ENCODE peak calls at places on chromosomes 3 and 15, in nine cellular contexts. P is upper lobe of left lung, I is breast epithelium, A is transverse colon, D is sigmoid colon, S is GM12892, O is K562, T is GM23338, B is SK-N-SH. Y is an unnamed sample.

GRCh38 chr15:70227122-70227521 is 129.4 kb upstream of the TLE3 start:
- DNase-seq in P (no peak), D (no peak), S (no peak), O (no peak), A (no peak), I (no peak), B (no peak), T (no peak), Y (no peak)

GRCh38 chr3:37197810-37198371 is 23.5 kb upstream of the LRRFIP2 start:
- DNase-seq in P (no peak), T (no peak), A (no peak), I (no peak), D (no peak), O (no peak), B (no peak), S (no peak), Y (no peak)

GRCh38 chr15:39124925-39125625 is 455.8 kb upstream of the THBS1 start:
- DNase-seq in T (no peak), B (no peak), D (no peak), P (no peak), S (no peak), O (no peak), I (no peak), A (no peak), Y (no peak)

GRCh38 chr15:20106026-20106425 is 435.6 kb downstream of the GOLGA6L6 start:
- DNase-seq in P (no peak), O (no peak), B (no peak), T (peak; percentile 0), I (no peak), A (peak; percentile 6), S (no peak), D (peak; percentile 70), Y (peak; percentile 83)

GRCh38 chr3:126021224-126021623 is 52.2 kb downstream of the ROPN1B start:
- DNase-seq in A (no peak), I (no peak), S (no peak), O (no peak), T (peak; percentile 2), D (peak; percentile 48), P (no peak), B (no peak), Y (no peak)

GRCh38 chr15:88661766-88662556 is 23.1 kb downstream of the ISG20 start:
- DNase-seq in I (no peak), T (no peak), A (no peak), O (no peak), P (no peak), D (no peak), S (no peak), B (no peak), Y (no peak)

GRCh38 chr3:127678611-127679533 is 6.1 kb downstream of the ABTB1 start:
- DNase-seq in S (no peak), T (no peak), A (no peak), O (no peak), P (peak; percentile 65), I (no peak), B (no peak), D (peak; percentile 57), Y (peak; percentile 73)

GRCh38 chr15:67103869-67104268 is 38.5 kb downstream of the SMAD3 start:
- DNase-seq in P (no peak), O (no peak), T (no peak), I (no peak), S (no peak), D (no peak), B (no peak), A (no peak), Y (no peak)

GRCh38 chr15:70974004-70974832 is 81.6 kb downstream of the LRRC49 start:
- DNase-seq in A (no peak), O (no peak), D (no peak), P (no peak), I (no peak), B (no peak), S (no peak), T (peak; percentile 67), Y (no peak)

GRCh38 chr3:174202146-174202545 is 657.0 kb upstream of the NAALADL2 start:
- DNase-seq in I (no peak), O (no peak), P (no peak), T (no peak), A (no peak), D (no peak), B (no peak), S (no peak), Y (no peak)

GRCh38 chr3:133884547-133885240 is 11.0 kb downstream of the RAB6B start:
- DNase-seq in I (peak; percentile 9), O (no peak), T (no peak), A (no peak), P (no peak), B (no peak), D (no peak), S (no peak), Y (no peak)

GRCh38 chr15:75884041-75884440 is 19.6 kb upstream of the FBXO22 start:
- DNase-seq in B (no peak), T (no peak), D (no peak), A (no peak), S (no peak), I (no peak), O (no peak), P (no peak), Y (no peak)

DNA sequence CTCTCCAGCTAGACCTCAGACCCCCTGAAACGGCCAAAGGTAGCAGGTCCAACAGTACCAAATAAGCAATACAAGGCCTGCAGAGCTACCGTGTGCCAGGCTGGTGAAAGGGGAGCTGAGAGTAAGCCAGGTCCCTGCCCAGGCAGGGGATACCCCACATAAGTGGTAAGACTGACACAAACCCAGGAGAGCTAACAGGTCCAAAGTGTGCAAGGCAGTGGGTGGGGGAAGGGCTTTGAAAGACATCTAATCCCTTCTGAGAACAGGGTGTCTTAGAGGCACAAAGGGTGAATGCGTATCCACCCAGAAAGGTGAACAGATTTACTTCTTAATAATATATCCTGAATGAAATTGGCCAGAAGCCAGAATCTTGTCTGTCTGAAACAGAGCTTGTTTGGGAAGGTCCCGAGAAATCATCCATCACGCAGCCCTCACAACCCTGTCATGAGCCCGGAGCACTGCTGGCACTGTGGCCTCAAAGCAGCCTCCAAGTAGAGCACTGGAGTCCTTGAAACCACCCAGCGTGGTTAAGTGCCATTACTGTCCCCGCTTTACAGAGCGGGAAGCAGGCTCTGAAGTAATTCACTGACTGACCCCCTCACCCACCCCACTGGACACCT is 1.5 kb downstream of the TKT start:
- DNase-seq in A (no peak), P (peak; percentile 71), D (no peak), T (no peak), S (no peak), B (no peak), O (no peak), I (no peak), Y (no peak)
- TF ChIP-seq POLR2AphosphoS5 in A (no peak), P (no peak), D (no peak), T (peak; percentile 22), S (no peak), B (no peak), O (no peak), I (no peak), Y (no peak)

DNA sequence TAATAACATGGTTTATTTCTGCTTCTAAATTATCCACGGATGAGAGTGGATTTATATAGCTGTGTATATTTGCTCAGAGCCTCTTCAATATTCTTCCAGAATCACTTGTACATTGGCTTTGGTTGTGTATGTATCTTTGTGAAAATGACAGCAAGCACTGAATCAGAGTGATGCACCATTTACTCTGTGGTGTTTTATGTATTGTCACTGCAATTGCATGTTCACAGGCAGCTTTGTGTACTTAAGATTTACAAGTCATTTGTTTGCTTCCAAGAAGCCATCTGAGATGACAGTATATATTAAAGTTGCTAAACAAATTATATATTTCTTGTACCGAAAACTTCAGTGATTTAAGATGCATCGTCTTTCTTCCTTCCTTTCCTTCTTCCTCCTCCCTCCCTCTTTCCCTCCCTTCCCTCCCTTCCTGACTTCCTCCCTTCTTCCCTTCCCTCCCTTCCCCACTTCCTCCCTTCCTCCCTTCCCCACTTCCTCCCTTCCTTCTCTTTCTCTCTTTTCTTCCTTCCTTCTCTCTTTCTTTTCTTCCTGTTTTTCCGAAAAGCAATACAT is 362.3 kb upstream of the GOLIM4 start:
- DNase-seq in S (no peak), I (no peak), D (no peak), B (no peak), A (no peak), O (no peak), T (no peak), P (no peak), Y (no peak)
- TF ChIP-seq POLR2AphosphoS5 in S (no peak), I (no peak), D (no peak), B (no peak), A (no peak), O (no peak), T (no peak), P (no peak), Y (no peak)

GRCh38 chr3:155230382-155230781 is 63.1 kb downstream of the STRIT1 start:
- DNase-seq in T (no peak), D (no peak), I (no peak), O (no peak), A (no peak), P (no peak), B (no peak), S (no peak), Y (no peak)

GRCh38 chr3:155236473-155236872 is 57.0 kb downstream of the STRIT1 start:
- DNase-seq in T (no peak), B (no peak), S (no peak), A (no peak), I (no peak), O (no peak), D (no peak), P (no peak), Y (no peak)

GRCh38 chr3:155231792-155232191 is 61.7 kb downstream of the STRIT1 start:
- DNase-seq in B (no peak), T (no peak), A (no peak), I (no peak), S (no peak), D (no peak), P (no peak), O (no peak), Y (no peak)

GRCh38 chr3:155232605-155233004 is 60.9 kb downstream of the STRIT1 start:
- DNase-seq in T (peak; percentile 3), I (peak; percentile 85), A (peak; percentile 19), B (peak; percentile 1), S (no peak), O (peak; percentile 41), D (peak; percentile 86), P (peak; percentile 49), Y (no peak)

GRCh38 chr3:155233213-155233612 is 60.3 kb downstream of the STRIT1 start:
- DNase-seq in I (peak; percentile 86), O (peak; percentile 16), D (peak; percentile 90), B (peak; percentile 23), T (no peak), S (no peak), P (peak; percentile 33), A (peak; percentile 8), Y (no peak)
- TF ChIP-seq POLR2AphosphoS5 in I (peak; percentile 9), O (no peak), D (peak; percentile 61), B (no peak), T (no peak), S (no peak), P (no peak), A (peak; percentile 32), Y (no peak)

GRCh38 chr3:44477312-44478030 is at the start of gene ZNF445:
- DNase-seq in P (peak; percentile 87), I (peak; percentile 26), B (peak; percentile 94), O (peak; percentile 96), D (peak; percentile 88), T (peak; percentile 88), A (peak; percentile 82), S (peak; percentile 83), Y (peak; percentile 84)
- TF ChIP-seq POLR2AphosphoS5 in P (no peak), I (peak; percentile 20), B (peak; percentile 79), O (peak; percentile 88), D (peak; percentile 49), T (peak; percentile 82), A (peak; percentile 54), S (peak; percentile 70), Y (no peak)

GRCh38 chr3:57446318-57446841 is 97.8 kb downstream of the DNAH12 start:
- DNase-seq in S (no peak), O (peak; percentile 13), I (no peak), P (no peak), B (no peak), D (no peak), T (no peak), A (no peak), Y (no peak)

GRCh38 chr3:57444469-57444868 is 99.7 kb downstream of the DNAH12 start:
- DNase-seq in B (no peak), P (no peak), S (no peak), D (no peak), I (no peak), A (no peak), T (no peak), O (no peak), Y (no peak)
- TF ChIP-seq POLR2AphosphoS5 in B (no peak), P (no peak), S (no peak), D (no peak), I (no peak), A (no peak), T (no peak), O (no peak), Y (no peak)